ENCODE peak calls at places on chromosomes 13 and 19, in ten cellular contexts. One of them, this sample, is unnamed. For H3K4me1, the result is how much of the 10 kb centered on the place peaks cover.

GRCh38 chr13:50452028-50452427 is 391.5 kb downstream of the DLEU7 start:
- DNase-seq in suprapubic skin: no peak
- DNase-seq in transverse colon: no peak
- DNase-seq in stomach: no peak
- DNase-seq in sigmoid colon: no peak
- DNase-seq in K562: no peak
- DNase-seq in H1: no peak
- DNase-seq in upper lobe of left lung: no peak
- DNase-seq in SK-N-SH: no peak
- DNase-seq in GM12878: no peak
- DNase-seq in this sample: no peak

GRCh38 chr13:28533049-28533436 is 38.1 kb upstream of the FLT1 start:
- DNase-seq in suprapubic skin: no peak
- DNase-seq in transverse colon: no peak
- DNase-seq in stomach: no peak
- DNase-seq in sigmoid colon: no peak
- DNase-seq in K562: no peak
- DNase-seq in H1: no peak
- DNase-seq in upper lobe of left lung: no peak
- DNase-seq in SK-N-SH: no peak
- DNase-seq in GM12878: no peak
- DNase-seq in this sample: no peak

GRCh38 chr19:38290631-38291147 is 13.4 kb upstream of the C19orf33 start:
- DNase-seq in suprapubic skin: no peak
- DNase-seq in transverse colon: no peak
- DNase-seq in stomach: peak
- DNase-seq in sigmoid colon: no peak
- DNase-seq in K562: no peak
- DNase-seq in H1: no peak
- DNase-seq in upper lobe of left lung: no peak
- DNase-seq in SK-N-SH: no peak
- DNase-seq in GM12878: no peak
- DNase-seq in this sample: no peak

GRCh38 chr19:19205416-19206410 is 2.5 kb upstream of the NR2C2AP start:
- DNase-seq in suprapubic skin: no peak
- DNase-seq in transverse colon: no peak
- DNase-seq in stomach: no peak
- DNase-seq in sigmoid colon: no peak
- DNase-seq in K562: no peak
- DNase-seq in H1: no peak
- DNase-seq in upper lobe of left lung: no peak
- DNase-seq in SK-N-SH: no peak
- DNase-seq in GM12878: no peak
- DNase-seq in this sample: no peak

GRCh38 chr13:106989866-106990265 is 421.9 kb upstream of the ARGLU1 start:
- DNase-seq in suprapubic skin: no peak
- DNase-seq in transverse colon: no peak
- DNase-seq in stomach: no peak
- DNase-seq in sigmoid colon: no peak
- DNase-seq in K562: no peak
- DNase-seq in H1: no peak
- DNase-seq in upper lobe of left lung: no peak
- DNase-seq in SK-N-SH: no peak
- DNase-seq in GM12878: no peak
- DNase-seq in this sample: no peak

GRCh38 chr13:85266331-85266730 is 532.9 kb downstream of the SLITRK6 start:
- DNase-seq in suprapubic skin: no peak
- DNase-seq in transverse colon: no peak
- DNase-seq in stomach: no peak
- DNase-seq in sigmoid colon: no peak
- DNase-seq in K562: no peak
- DNase-seq in H1: no peak
- DNase-seq in upper lobe of left lung: no peak
- DNase-seq in SK-N-SH: no peak
- DNase-seq in GM12878: no peak
- DNase-seq in this sample: no peak

GRCh38 chr13:107209811-107210210 is 641.9 kb upstream of the ARGLU1 start:
- DNase-seq in suprapubic skin: no peak
- DNase-seq in transverse colon: no peak
- DNase-seq in stomach: no peak
- DNase-seq in sigmoid colon: no peak
- DNase-seq in K562: no peak
- DNase-seq in H1: no peak
- DNase-seq in upper lobe of left lung: no peak
- DNase-seq in SK-N-SH: no peak
- DNase-seq in GM12878: no peak
- DNase-seq in this sample: no peak

GRCh38 chr19:28934626-28935025 is 278.3 kb downstream of the UQCRFS1 start:
- DNase-seq in suprapubic skin: no peak
- DNase-seq in transverse colon: no peak
- DNase-seq in stomach: no peak
- DNase-seq in sigmoid colon: no peak
- DNase-seq in K562: no peak
- DNase-seq in H1: no peak
- DNase-seq in upper lobe of left lung: no peak
- DNase-seq in SK-N-SH: no peak
- DNase-seq in GM12878: no peak
- DNase-seq in this sample: no peak

GRCh38 chr19:13015361-13016231 is 20.3 kb downstream of the NFIX start:
- DNase-seq in suprapubic skin: no peak
- DNase-seq in transverse colon: no peak
- DNase-seq in stomach: no peak
- DNase-seq in sigmoid colon: no peak
- DNase-seq in K562: peak
- DNase-seq in H1: no peak
- DNase-seq in upper lobe of left lung: no peak
- DNase-seq in SK-N-SH: no peak
- DNase-seq in GM12878: no peak
- DNase-seq in this sample: no peak

GRCh38 chr19:12484371-12485322 is at the start of gene ZNF709:
- DNase-seq in suprapubic skin: peak
- DNase-seq in transverse colon: peak
- DNase-seq in stomach: peak
- DNase-seq in sigmoid colon: peak
- DNase-seq in K562: peak
- DNase-seq in H1: peak
- DNase-seq in upper lobe of left lung: peak
- DNase-seq in SK-N-SH: peak
- DNase-seq in GM12878: peak
- DNase-seq in this sample: peak

GRCh38 chr13:67134322-67135129 is 95.6 kb downstream of the PCDH9 start:
- DNase-seq in suprapubic skin: no peak
- DNase-seq in transverse colon: no peak
- DNase-seq in stomach: no peak
- DNase-seq in sigmoid colon: no peak
- DNase-seq in K562: no peak
- DNase-seq in H1: no peak
- DNase-seq in upper lobe of left lung: no peak
- DNase-seq in SK-N-SH: no peak
- DNase-seq in GM12878: no peak
- DNase-seq in this sample: no peak

GRCh38 chr19:44741841-44742352 is 6.6 kb upstream of the BCL3 start:
- DNase-seq in suprapubic skin: peak
- DNase-seq in transverse colon: peak
- DNase-seq in stomach: peak
- DNase-seq in sigmoid colon: peak
- DNase-seq in K562: peak
- DNase-seq in H1: no peak
- DNase-seq in upper lobe of left lung: peak
- DNase-seq in SK-N-SH: peak
- DNase-seq in GM12878: no peak
- DNase-seq in this sample: peak

GRCh38 chr19:50679177-50680125 is 30.2 kb downstream of the C19orf81 start:
- DNase-seq in suprapubic skin: peak
- DNase-seq in transverse colon: peak
- DNase-seq in stomach: peak
- DNase-seq in sigmoid colon: peak
- DNase-seq in K562: peak
- DNase-seq in H1: no peak
- DNase-seq in upper lobe of left lung: peak
- DNase-seq in SK-N-SH: peak
- DNase-seq in GM12878: peak
- DNase-seq in this sample: peak

GRCh38 chr19:3378352-3379146 is 12.2 kb downstream of the NFIC start:
- DNase-seq in suprapubic skin: no peak
- DNase-seq in transverse colon: no peak
- DNase-seq in stomach: no peak
- DNase-seq in sigmoid colon: no peak
- DNase-seq in K562: peak
- DNase-seq in H1: no peak
- DNase-seq in upper lobe of left lung: no peak
- DNase-seq in SK-N-SH: peak
- DNase-seq in GM12878: no peak
- DNase-seq in this sample: no peak

GRCh38 chr13:50119593-50119992 is 104.3 kb downstream of the KCNRG start:
- DNase-seq in suprapubic skin: no peak
- DNase-seq in transverse colon: no peak
- DNase-seq in stomach: no peak
- DNase-seq in sigmoid colon: no peak
- DNase-seq in K562: no peak
- DNase-seq in H1: no peak
- DNase-seq in upper lobe of left lung: no peak
- DNase-seq in SK-N-SH: peak
- DNase-seq in GM12878: no peak
- DNase-seq in this sample: no peak

GRCh38 chr19:10007811-10008211 is 2.5 kb downstream of the COL5A3 start:
- DNase-seq in suprapubic skin: no peak
- DNase-seq in transverse colon: no peak
- DNase-seq in stomach: no peak
- DNase-seq in sigmoid colon: peak
- DNase-seq in K562: no peak
- DNase-seq in H1: no peak
- DNase-seq in upper lobe of left lung: no peak
- DNase-seq in SK-N-SH: peak
- DNase-seq in GM12878: no peak
- DNase-seq in this sample: no peak
- H3K4me1 ChIP-seq in suprapubic skin: half or more
- H3K4me1 ChIP-seq in transverse colon: under half
- H3K4me1 ChIP-seq in stomach: under half
- H3K4me1 ChIP-seq in sigmoid colon: under half
- H3K4me1 ChIP-seq in K562: under half
- H3K4me1 ChIP-seq in H1: under half
- H3K4me1 ChIP-seq in upper lobe of left lung: under half
- H3K4me1 ChIP-seq in SK-N-SH: under half
- H3K4me1 ChIP-seq in GM12878: under half
- H3K4me1 ChIP-seq in this sample: under half

DNA sequence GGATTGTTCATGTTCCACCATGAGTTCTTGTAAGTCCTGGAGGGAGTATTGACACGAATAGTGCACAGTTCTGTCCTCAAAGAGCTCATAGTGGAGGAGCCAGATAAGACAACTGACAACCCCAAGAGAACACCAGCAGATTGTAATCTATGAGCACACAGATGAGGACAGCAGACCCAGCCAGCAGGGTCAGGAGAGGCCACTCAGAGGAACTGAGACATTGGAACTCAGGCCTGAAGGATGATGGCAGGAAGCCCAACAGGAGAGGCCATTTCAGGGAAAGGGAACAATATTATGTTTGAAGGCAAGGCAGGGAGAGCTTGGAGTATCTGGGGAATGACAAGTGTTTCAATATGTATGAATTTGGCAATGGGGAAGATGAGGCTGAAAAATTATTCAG is 63.7 kb upstream of the IPO5 start:
- DNase-seq in suprapubic skin: no peak
- DNase-seq in transverse colon: no peak
- DNase-seq in stomach: no peak
- DNase-seq in sigmoid colon: no peak
- DNase-seq in K562: no peak
- DNase-seq in H1: no peak
- DNase-seq in upper lobe of left lung: no peak
- DNase-seq in SK-N-SH: no peak
- DNase-seq in GM12878: no peak
- DNase-seq in this sample: no peak
- TF ChIP-seq EP300 in suprapubic skin: no peak
- TF ChIP-seq EP300 in transverse colon: no peak
- TF ChIP-seq EP300 in stomach: no peak
- TF ChIP-seq EP300 in sigmoid colon: no peak
- TF ChIP-seq EP300 in K562: peak
- TF ChIP-seq EP300 in H1: no peak
- TF ChIP-seq EP300 in upper lobe of left lung: no peak
- TF ChIP-seq EP300 in SK-N-SH: no peak
- TF ChIP-seq EP300 in GM12878: no peak
- TF ChIP-seq EP300 in this sample: no peak

GRCh38 chr13:41974262-41974900 is 13.5 kb upstream of the VWA8 start:
- DNase-seq in suprapubic skin: no peak
- DNase-seq in transverse colon: no peak
- DNase-seq in stomach: no peak
- DNase-seq in sigmoid colon: no peak
- DNase-seq in K562: no peak
- DNase-seq in H1: no peak
- DNase-seq in upper lobe of left lung: no peak
- DNase-seq in SK-N-SH: no peak
- DNase-seq in GM12878: no peak
- DNase-seq in this sample: no peak
- TF ChIP-seq POLR2AphosphoS5 in suprapubic skin: no peak
- TF ChIP-seq POLR2AphosphoS5 in transverse colon: no peak
- TF ChIP-seq POLR2AphosphoS5 in stomach: no peak
- TF ChIP-seq POLR2AphosphoS5 in sigmoid colon: no peak
- TF ChIP-seq POLR2AphosphoS5 in K562: no peak
- TF ChIP-seq POLR2AphosphoS5 in H1: no peak
- TF ChIP-seq POLR2AphosphoS5 in upper lobe of left lung: no peak
- TF ChIP-seq POLR2AphosphoS5 in SK-N-SH: no peak
- TF ChIP-seq POLR2AphosphoS5 in GM12878: no peak
- TF ChIP-seq POLR2AphosphoS5 in this sample: no peak

GRCh38 chr19:17718467-17718987 is 753 bp upstream of the MAP1S start:
- DNase-seq in suprapubic skin: no peak
- DNase-seq in transverse colon: no peak
- DNase-seq in stomach: no peak
- DNase-seq in sigmoid colon: no peak
- DNase-seq in K562: no peak
- DNase-seq in H1: no peak
- DNase-seq in upper lobe of left lung: no peak
- DNase-seq in SK-N-SH: no peak
- DNase-seq in GM12878: no peak
- DNase-seq in this sample: no peak

GRCh38 chr19:17718988-17719711 is at the start of gene MAP1S:
- DNase-seq in suprapubic skin: no peak
- DNase-seq in transverse colon: peak
- DNase-seq in stomach: peak
- DNase-seq in sigmoid colon: no peak
- DNase-seq in K562: peak
- DNase-seq in H1: peak
- DNase-seq in upper lobe of left lung: peak
- DNase-seq in SK-N-SH: peak
- DNase-seq in GM12878: no peak
- DNase-seq in this sample: no peak

GRCh38 chr19:17720487-17720839 is 1.2 kb downstream of the MAP1S start:
- DNase-seq in suprapubic skin: no peak
- DNase-seq in transverse colon: no peak
- DNase-seq in stomach: no peak
- DNase-seq in sigmoid colon: no peak
- DNase-seq in K562: peak
- DNase-seq in H1: no peak
- DNase-seq in upper lobe of left lung: no peak
- DNase-seq in SK-N-SH: no peak
- DNase-seq in GM12878: no peak
- DNase-seq in this sample: no peak

GRCh38 chr19:17721821-17722220 is 2.5 kb downstream of the MAP1S start:
- DNase-seq in suprapubic skin: no peak
- DNase-seq in transverse colon: no peak
- DNase-seq in stomach: no peak
- DNase-seq in sigmoid colon: no peak
- DNase-seq in K562: peak
- DNase-seq in H1: no peak
- DNase-seq in upper lobe of left lung: no peak
- DNase-seq in SK-N-SH: no peak
- DNase-seq in GM12878: no peak
- DNase-seq in this sample: no peak

GRCh38 chr19:17719730-17720486 is 628 bp downstream of the MAP1S start:
- DNase-seq in suprapubic skin: no peak
- DNase-seq in transverse colon: peak
- DNase-seq in stomach: peak
- DNase-seq in sigmoid colon: no peak
- DNase-seq in K562: peak
- DNase-seq in H1: no peak
- DNase-seq in upper lobe of left lung: peak
- DNase-seq in SK-N-SH: peak
- DNase-seq in GM12878: no peak
- DNase-seq in this sample: no peak
- H3K4me1 ChIP-seq in suprapubic skin: under half
- H3K4me1 ChIP-seq in transverse colon: under half
- H3K4me1 ChIP-seq in stomach: half or more
- H3K4me1 ChIP-seq in sigmoid colon: under half
- H3K4me1 ChIP-seq in K562: under half
- H3K4me1 ChIP-seq in H1: under half
- H3K4me1 ChIP-seq in upper lobe of left lung: half or more
- H3K4me1 ChIP-seq in SK-N-SH: under half
- H3K4me1 ChIP-seq in GM12878: under half
- H3K4me1 ChIP-seq in this sample: half or more